ENCODE peak calls at places on chromosomes 16 and 17, in seven cellular contexts. R is kidney epithelial cell; E is NCI-H1417; A is germinal center; X is activated naive CD8-positive, alpha-beta T cell treated with anti-CD3 and anti-CD28 coated beads, Interleukin-2, amount 50 U/mL, for 16 hours; O is A673; I is T-helper 2 cell treated with Interferon-gamma antibody and Interleukin-4, amounts not matched to agents 5 μg/mL and 100 μg/mL, for 36 hours. U is an unnamed sample.

GRCh38 chr16:62213763-62214162 is 177.5 kb upstream of the CDH8 start:
- DNase-seq in A (no peak), R (no peak), X (no peak), E (no peak), O (peak), I (no peak), U (peak)

GRCh38 chr17:47708864-47709541 is 15.0 kb downstream of the TBKBP1 start:
- DNase-seq in X (no peak), I (no peak), A (no peak), O (no peak), R (no peak), E (no peak), U (no peak)

GRCh38 chr17:1604831-1605528 is 23.7 kb downstream of the SLC43A2 start:
- DNase-seq in I (no peak), R (no peak), A (no peak), X (no peak), E (no peak), O (no peak), U (no peak)

GRCh38 chr17:38752119-38752929 is at the start of gene PSMB3:
- DNase-seq in I (peak), X (peak), O (peak), E (peak), R (peak), A (peak), U (peak)

GRCh38 chr17:81392909-81393654 is 2.2 kb upstream of the BAHCC1 start:
- DNase-seq in O (peak), R (no peak), X (no peak), A (no peak), I (no peak), E (peak), U (no peak)

GRCh38 chr16:57634171-57634570 is 5.7 kb downstream of the ADGRG1 start:
- DNase-seq in E (no peak), A (no peak), I (no peak), X (no peak), O (no peak), R (no peak), U (peak)

GRCh38 chr17:46994993-46995392 is 15.9 kb upstream of the RPRML start:
- DNase-seq in X (no peak), R (no peak), E (no peak), I (no peak), O (no peak), A (no peak), U (no peak)

GRCh38 chr16:56382459-56382858 is 42.9 kb downstream of the AMFR start:
- DNase-seq in X (no peak), I (no peak), A (no peak), E (no peak), R (no peak), O (no peak), U (no peak)

GRCh38 chr17:45868276-45868675 is 23.6 kb downstream of the SPPL2C start:
- DNase-seq in O (peak), A (no peak), E (no peak), X (no peak), I (no peak), R (no peak), U (no peak)

GRCh38 chr17:46774108-46774737 is 44.3 kb downstream of the WNT3 start:
- DNase-seq in R (no peak), A (no peak), X (no peak), O (no peak), I (no peak), E (no peak), U (no peak)

GRCh38 chr16:77531741-77532140 is 96.9 kb upstream of the ADAMTS18 start:
- DNase-seq in I (no peak), A (no peak), O (no peak), X (no peak), E (no peak), R (peak), U (no peak)

GRCh38 chr16:11045441-11045840 is 101.1 kb downstream of the CLEC16A start:
- DNase-seq in R (no peak), A (no peak), O (no peak), E (no peak), X (no peak), I (no peak), U (no peak)

GRCh38 chr17:45676695-45677094 is 107.4 kb upstream of the CRHR1 start:
- DNase-seq in X (no peak), E (no peak), I (no peak), R (no peak), A (no peak), O (no peak), U (no peak)

GRCh38 chr16:69329369-69330285 is 761 bp downstream of the PDF start:
- DNase-seq in R (no peak), O (peak), E (peak), A (peak), X (no peak), I (no peak), U (no peak)

GRCh38 chr16:79932564-79932963 is 332.0 kb upstream of the MAF start:
- DNase-seq in A (no peak), I (no peak), E (no peak), O (no peak), R (no peak), X (no peak), U (no peak)

GRCh38 chr17:42087736-42088705 is 10.3 kb downstream of the ZNF385C start:
- DNase-seq in R (no peak), A (no peak), I (no peak), E (no peak), O (no peak), X (no peak), U (peak)

GRCh38 chr16:31202402-31203385 is at the start of gene PYCARD:
- DNase-seq in X (no peak), E (no peak), R (no peak), A (peak), I (peak), O (no peak), U (no peak)

GRCh38 chr16:305916-306315 is 23.0 kb downstream of the PDIA2 start:
- DNase-seq in I (no peak), A (no peak), R (no peak), O (no peak), X (no peak), E (no peak), U (no peak)

GRCh38 chr17:66343531-66344078 is 41.2 kb downstream of the PRKCA start:
- DNase-seq in E (no peak), I (no peak), O (no peak), X (no peak), A (no peak), R (no peak), U (no peak)

GRCh38 chr17:71631483-71631882 is 489.3 kb upstream of the SOX9 start:
- DNase-seq in X (no peak), E (no peak), A (no peak), O (peak), I (no peak), R (no peak), U (no peak)

GRCh38 chr16:9049241-9049640 is 42.2 kb upstream of the HAPSTR1 start:
- DNase-seq in I (no peak), O (no peak), R (no peak), A (no peak), E (no peak), X (no peak), U (no peak)

GRCh38 chr16:12833939-12834338 is 30.3 kb upstream of the CPPED1 start:
- DNase-seq in I (no peak), R (peak), O (no peak), X (no peak), A (no peak), E (no peak), U (no peak)

GRCh38 chr17:72237223-72237622 is 116.4 kb downstream of the SOX9 start:
- DNase-seq in O (no peak), I (no peak), X (no peak), R (no peak), E (peak), A (no peak), U (no peak)

GRCh38 chr17:73743802-73744201 is 99.6 kb upstream of the SDK2 start:
- DNase-seq in I (no peak), O (no peak), R (no peak), X (no peak), A (no peak), E (no peak), U (no peak)

GRCh38 chr16:554640-555413 is 5.4 kb upstream of the PRR35 start:
- DNase-seq in O (no peak), I (no peak), X (no peak), R (no peak), E (no peak), A (no peak), U (no peak)

GRCh38 chr16:87234601-87235000 is 82.6 kb downstream of the C16orf95 start:
- DNase-seq in A (no peak), E (no peak), X (no peak), R (no peak), I (no peak), O (no peak), U (no peak)

GRCh38 chr17:73334771-73335513 is 23.1 kb upstream of the CDC42EP4 start:
- DNase-seq in E (no peak), R (no peak), X (no peak), I (no peak), O (no peak), A (no peak), U (no peak)

GRCh38 chr17:79622201-79622601 is 11.3 kb upstream of the RBFOX3 start:
- DNase-seq in I (no peak), X (no peak), E (no peak), R (no peak), O (no peak), A (no peak), U (no peak)

GRCh38 chr16:1966460-1966859 is at the start of gene RNF151:
- DNase-seq in R (no peak), E (no peak), I (no peak), O (no peak), X (no peak), A (no peak), U (no peak)

GRCh38 chr17:80313160-80313829 is 52.6 kb downstream of the RNF213 start:
- DNase-seq in O (no peak), A (no peak), I (no peak), X (no peak), E (no peak), R (no peak), U (no peak)

GRCh38 chr17:36731806-36732205 is 130.4 kb downstream of the MRM1 start:
- DNase-seq in X (no peak), I (no peak), O (peak), E (no peak), R (no peak), A (no peak), U (no peak)

GRCh38 chr16:48659940-48660339 is 50.0 kb upstream of the N4BP1 start:
- DNase-seq in A (no peak), O (no peak), I (no peak), R (no peak), E (no peak), X (no peak), U (no peak)

GRCh38 chr16:10950393-10950792 is 6.0 kb downstream of the CLEC16A start:
- DNase-seq in E (no peak), A (no peak), I (no peak), X (no peak), R (no peak), O (no peak), U (no peak)

GRCh38 chr16:680967-681745 is 946 bp downstream of the STUB1 start:
- DNase-seq in R (no peak), X (no peak), A (no peak), O (peak), I (no peak), E (no peak), U (no peak)

GRCh38 chr17:82301300-82301915 is 16.0 kb downstream of the CD7 start:
- DNase-seq in I (no peak), E (no peak), R (no peak), A (no peak), X (no peak), O (no peak), U (no peak)

GRCh38 chr17:73551144-73551543 is 93.1 kb downstream of the SDK2 start:
- DNase-seq in A (no peak), O (no peak), I (no peak), X (no peak), R (no peak), E (no peak), U (no peak)

GRCh38 chr16:82703156-82703555 is 76.4 kb downstream of the CDH13 start:
- DNase-seq in A (no peak), E (no peak), I (no peak), R (no peak), X (no peak), O (no peak), U (no peak)

GRCh38 chr17:18916816-18917496 is 35.0 kb upstream of the SLC5A10 start:
- DNase-seq in O (peak), X (no peak), R (no peak), E (no peak), A (peak), I (no peak), U (peak)

U was measured in SK-MEL-5.